ENCODE peak calls at places on chromosomes 2 and 18, in five cellular contexts. L is coronary artery, U is Peyer's patch, P is DND-41, C is astrocyte of the cerebellum. W is an unnamed sample.

GRCh38 chr18:37529863-37530262 is 35.7 kb downstream of the CELF4 start:
- DNase-seq in L (no peak), U (no peak), P (no peak), C (no peak), W (no peak)

GRCh38 chr2:63378589-63378988 is 209.7 kb downstream of the WDPCP start:
- DNase-seq in L (no peak), U (no peak), P (no peak), C (peak), W (no peak)

GRCh38 chr2:199329024-199329423 is 128.7 kb downstream of the SATB2 start:
- DNase-seq in L (no peak), U (no peak), P (no peak), C (no peak), W (no peak)

GRCh38 chr2:98917031-98917459 is 19.0 kb downstream of the CRACDL start:
- DNase-seq in L (no peak), U (no peak), P (no peak), C (peak), W (no peak)

GRCh38 chr2:17171446-17172049 is 346.7 kb downstream of the RAD51AP2 start:
- DNase-seq in L (no peak), U (no peak), P (no peak), C (peak), W (no peak)

GRCh38 chr2:141929331-141930252 is 201.2 kb downstream of the LRP1B start:
- DNase-seq in L (no peak), U (no peak), P (no peak), C (no peak), W (no peak)

GRCh38 chr2:29014331-29014730 is 33.2 kb downstream of the TOGARAM2 start:
- DNase-seq in L (no peak), U (no peak), P (no peak), C (no peak), W (no peak)

GRCh38 chr18:27794527-27794926 is 382.4 kb downstream of the CDH2 start:
- DNase-seq in L (no peak), U (no peak), P (no peak), C (no peak), W (no peak)

GRCh38 chr2:26623541-26624497 is 17.3 kb downstream of the CIB4 start:
- DNase-seq in L (no peak), U (peak), P (no peak), C (no peak), W (no peak)

GRCh38 chr18:48800877-48801727 is 149.7 kb downstream of the SMAD7 start:
- DNase-seq in L (peak), U (no peak), P (no peak), C (no peak), W (peak)

DNA sequence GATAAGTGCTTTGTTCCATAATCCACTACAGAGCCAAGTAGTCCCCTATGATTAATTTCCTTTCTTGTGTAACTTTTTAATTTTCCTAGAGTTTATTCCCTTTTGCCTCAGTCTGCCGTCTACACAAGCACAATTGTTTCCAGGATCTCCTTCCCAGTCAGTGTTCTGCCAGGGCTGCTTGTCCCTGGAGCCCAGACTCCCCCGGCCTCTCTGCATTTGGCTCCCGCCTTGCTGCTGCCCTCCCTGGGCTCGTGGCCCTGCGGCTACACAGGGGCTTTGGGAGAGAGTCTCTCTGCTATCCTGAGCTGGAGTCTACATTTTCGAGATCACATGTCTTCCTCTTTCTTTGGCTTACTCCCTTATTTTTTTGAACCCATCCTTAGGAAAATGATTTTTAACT is 9.2 kb downstream of the FBLN7 start:
- DNase-seq in L (no peak), U (no peak), P (no peak), C (no peak), W (peak)
- TF ChIP-seq CTCF in L (no peak), U (no peak), P (no peak), C (no peak), W (no peak)

DNA sequence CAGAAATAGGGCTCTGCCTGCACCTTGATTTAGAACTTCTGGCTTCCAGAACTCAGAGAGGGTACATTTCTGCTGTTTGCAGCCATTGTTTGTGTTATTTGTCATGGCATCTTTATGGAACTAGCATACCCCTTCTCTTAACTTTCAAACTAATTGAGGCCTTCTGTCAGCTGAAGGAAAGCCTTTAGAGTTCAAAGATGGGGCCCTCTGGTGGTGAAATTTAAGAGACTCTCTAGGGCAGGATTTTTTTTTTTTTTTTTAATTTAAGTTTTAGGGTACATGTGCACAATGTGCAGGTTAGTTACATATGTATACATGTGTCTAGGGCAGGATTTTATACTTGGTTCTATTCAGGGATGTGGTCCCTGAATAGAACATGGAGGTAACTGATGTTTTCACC is 260.6 kb upstream of the LINC00305 start:
- DNase-seq in L (no peak), U (no peak), P (no peak), C (peak), W (no peak)
- TF ChIP-seq CTCF in L (no peak), U (peak), P (peak), C (peak), W (peak)

GRCh38 chr18:5890606-5891360 is 4.5 kb downstream of the TMEM200C start:
- DNase-seq in L (no peak), U (peak), P (no peak), C (no peak), W (no peak)
- TF ChIP-seq CTCF in L (no peak), U (peak), P (no peak), C (peak), W (peak)

GRCh38 chr2:233002829-233003657 is 10.0 kb downstream of the NGEF start:
- DNase-seq in L (peak), U (no peak), P (no peak), C (no peak), W (peak)

GRCh38 chr2:233000886-233001750 is 11.9 kb downstream of the NGEF start:
- DNase-seq in L (peak), U (no peak), P (no peak), C (no peak), W (peak)

GRCh38 chr2:232998666-232998985 is 14.4 kb downstream of the NGEF start:
- DNase-seq in L (peak), U (no peak), P (no peak), C (no peak), W (peak)

GRCh38 chr2:232997749-232998665 is 15.0 kb downstream of the NGEF start:
- DNase-seq in L (peak), U (no peak), P (no peak), C (no peak), W (peak)

DNA sequence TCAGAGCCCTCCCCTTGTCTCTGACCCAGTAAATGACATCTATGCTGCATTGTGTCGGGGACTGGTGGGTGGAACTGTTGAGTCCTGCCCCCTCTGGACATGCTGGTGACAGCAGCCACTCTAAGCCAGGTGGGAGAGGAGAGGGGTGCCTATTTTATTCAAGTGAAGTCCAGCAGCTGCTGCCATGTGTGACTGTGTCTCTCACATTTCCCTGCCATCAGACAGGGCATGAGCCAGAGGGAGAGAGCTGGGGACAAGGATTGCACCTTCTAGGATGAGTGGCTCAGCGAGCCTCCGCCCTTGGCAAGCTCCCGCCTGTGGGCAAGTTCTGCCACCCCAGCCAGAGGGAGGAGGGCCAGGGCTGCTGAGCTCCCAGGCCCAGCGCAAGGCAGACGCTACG is 13.7 kb downstream of the NGEF start:
- DNase-seq in L (peak), U (no peak), P (no peak), C (no peak), W (peak)
- TF ChIP-seq CTCF in L (no peak), U (no peak), P (peak), C (no peak), W (no peak)

GRCh38 chr18:62402342-62402948 is 77.3 kb downstream of the TNFRSF11A start:
- DNase-seq in L (no peak), U (no peak), P (no peak), C (no peak), W (no peak)
- TF ChIP-seq CTCF in L (no peak), U (no peak), P (peak), C (no peak), W (no peak)

DNA sequence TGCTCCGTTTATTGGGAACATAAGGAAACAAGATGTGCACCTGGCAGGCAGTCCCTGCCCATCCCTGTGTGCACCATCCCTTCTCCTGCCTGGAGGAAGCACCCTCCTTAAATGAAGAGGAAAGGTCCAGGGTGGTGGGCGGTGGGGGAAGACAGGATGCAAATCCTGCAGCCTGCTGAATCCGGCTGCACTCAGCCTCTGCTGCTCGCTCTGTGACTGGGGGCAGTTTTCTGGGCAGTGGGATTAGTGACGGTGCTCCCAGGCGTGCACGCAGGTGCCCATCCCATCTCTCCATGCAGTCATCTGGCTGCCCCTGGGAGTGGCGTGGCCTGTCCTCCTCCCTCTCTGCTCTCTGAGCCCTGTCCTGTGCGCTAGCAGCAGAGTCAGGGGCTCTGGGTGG is 371.3 kb upstream of the MYT1L start:
- DNase-seq in L (no peak), U (no peak), P (no peak), C (no peak), W (no peak)
- TF ChIP-seq CTCF in L (no peak), U (no peak), P (no peak), C (no peak), W (no peak)

GRCh38 chr2:8251291-8251690 is 430.6 kb upstream of the ID2 start:
- DNase-seq in L (no peak), U (no peak), P (no peak), C (no peak), W (no peak)

GRCh38 chr2:8249769-8250168 is 432.1 kb upstream of the ID2 start:
- DNase-seq in L (no peak), U (no peak), P (no peak), C (no peak), W (no peak)

GRCh38 chr2:8247905-8248622 is 433.8 kb upstream of the ID2 start:
- DNase-seq in L (no peak), U (no peak), P (no peak), C (no peak), W (peak)

GRCh38 chr2:8249191-8249590 is 432.7 kb upstream of the ID2 start:
- DNase-seq in L (peak), U (no peak), P (no peak), C (no peak), W (no peak)

DNA sequence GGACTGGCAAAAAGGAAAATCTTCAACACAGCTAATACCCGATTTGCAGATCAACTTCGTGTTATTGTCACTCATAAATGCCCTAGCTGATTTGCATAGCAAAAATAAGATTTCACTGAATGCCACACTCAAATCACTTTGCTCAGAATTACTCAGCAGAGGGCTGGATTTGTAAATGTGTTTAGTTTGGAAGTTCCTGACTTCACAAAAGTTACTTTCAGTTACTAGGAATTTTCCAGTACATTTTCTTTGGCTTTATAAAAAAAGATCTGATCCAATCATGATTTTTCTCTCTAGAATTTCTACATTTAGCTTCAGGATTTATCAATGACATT is 433.3 kb upstream of the ID2 start:
- DNase-seq in L (no peak), U (no peak), P (no peak), C (no peak), W (no peak)
- TF ChIP-seq CTCF in L (no peak), U (no peak), P (no peak), C (no peak), W (no peak)

GRCh38 chr18:78986018-78986481 is 6.4 kb downstream of the SALL3 start:
- DNase-seq in L (no peak), U (no peak), P (peak), C (peak), W (no peak)
- TF ChIP-seq CTCF in L (no peak), U (no peak), P (peak), C (peak), W (peak)

DNA sequence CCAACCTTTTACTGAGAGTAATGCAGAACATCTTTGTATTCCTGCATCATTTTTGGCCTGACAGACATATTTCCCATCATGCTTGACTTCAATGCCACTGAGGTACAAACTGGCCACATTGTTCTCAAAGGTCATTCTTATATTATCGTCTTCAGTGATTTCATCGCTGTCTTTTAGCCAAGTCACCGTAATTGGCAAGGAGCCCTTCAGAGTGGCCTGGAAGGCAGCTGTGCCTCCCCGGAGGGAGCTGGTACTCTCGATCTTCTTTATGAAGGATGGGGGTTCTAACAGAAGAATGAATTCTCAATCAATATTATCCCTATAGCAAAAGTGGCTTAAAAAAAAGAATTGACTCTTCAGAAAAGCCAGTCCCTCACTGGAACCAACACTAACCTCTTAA is 75.9 kb downstream of the TTN start:
- DNase-seq in L (no peak), U (no peak), P (no peak), C (no peak), W (no peak)
- TF ChIP-seq CTCF in L (no peak), U (no peak), P (no peak), C (no peak), W (no peak)

GRCh38 chr2:195664528-195664927 is 7.5 kb downstream of the SLC39A10 start:
- DNase-seq in L (no peak), U (no peak), P (no peak), C (no peak), W (no peak)
- TF ChIP-seq CTCF in L (no peak), U (no peak), P (peak), C (no peak), W (peak)